ENCODE peak calls at places on chromosomes 13 and 19, in nine cellular contexts. W is esophagus squamous epithelium, N is ascending aorta, F is astrocyte, T is GM23248, U is body of pancreas, G is BJ, P is endothelial cell of umbilical vein, E is testis. A is an unnamed sample. For H3K36me3 and H3K27me3, the result is how much of the 10 kb centered on the place peaks cover.

GRCh38 chr13:36105726-36106125 is 25.5 kb downstream of the DCLK1 start:
- DNase-seq in W (no peak), N (no peak), F (no peak), T (no peak), U (no peak), G (no peak), P (no peak), E (no peak), A (no peak)

GRCh38 chr19:4911314-4911713 is 2.0 kb downstream of the UHRF1 start:
- DNase-seq in W (no peak), N (no peak), F (peak), T (peak), U (no peak), G (no peak), P (no peak), E (no peak), A (no peak)

GRCh38 chr13:99386495-99386894 is 79.3 kb upstream of the GPR183 start:
- DNase-seq in W (no peak), N (no peak), F (no peak), T (no peak), U (no peak), G (no peak), P (no peak), E (no peak), A (no peak)

GRCh38 chr19:10603084-10603872 is 16.2 kb upstream of the AP1M2 start:
- DNase-seq in W (peak), N (peak), F (no peak), T (no peak), U (peak), G (no peak), P (peak), E (no peak), A (no peak)

GRCh38 chr13:94233401-94233800 is 246.1 kb downstream of the DCT start:
- DNase-seq in W (no peak), N (no peak), F (peak), T (peak), U (peak), G (peak), P (peak), E (no peak), A (peak)

GRCh38 chr19:1618157-1619093 is 13.2 kb upstream of the UQCR11 start:
- DNase-seq in W (no peak), N (no peak), F (no peak), T (peak), U (peak), G (no peak), P (no peak), E (peak), A (no peak)

GRCh38 chr13:103140001-103140671 is 73.9 kb upstream of the SLC10A2 start:
- DNase-seq in W (no peak), N (no peak), F (no peak), T (peak), U (no peak), G (peak), P (no peak), E (no peak), A (no peak)

GRCh38 chr13:77036294-77036693 is 9.3 kb upstream of the FBXL3 start:
- DNase-seq in W (no peak), N (no peak), F (no peak), T (no peak), U (no peak), G (no peak), P (no peak), E (no peak), A (no peak)

GRCh38 chr19:7907544-7907943 is 3.9 kb downstream of the MAP2K7 start:
- DNase-seq in W (no peak), N (no peak), F (no peak), T (no peak), U (no peak), G (no peak), P (no peak), E (no peak), A (no peak)
- H3K36me3 ChIP-seq in W (under half), N (under half), F (under half), T (under half), U (under half), G (under half), P (under half), E (under half), A (half or more)

GRCh38 chr19:54694648-54695047 is 29.6 kb upstream of the KIR3DL3 start:
- DNase-seq in W (no peak), N (no peak), F (no peak), T (no peak), U (no peak), G (no peak), P (no peak), E (no peak), A (no peak)

GRCh38 chr19:54696766-54697165 is 27.5 kb upstream of the KIR3DL3 start:
- DNase-seq in W (no peak), N (no peak), F (no peak), T (no peak), U (no peak), G (no peak), P (no peak), E (no peak), A (no peak)

GRCh38 chr19:54692294-54692615 is 29.5 kb downstream of the LILRB4 start:
- DNase-seq in W (no peak), N (no peak), F (no peak), T (no peak), U (no peak), G (no peak), P (no peak), E (no peak), A (no peak)

GRCh38 chr19:54691582-54692293 is 29.0 kb downstream of the LILRB4 start:
- DNase-seq in W (no peak), N (no peak), F (no peak), T (no peak), U (no peak), G (no peak), P (no peak), E (no peak), A (no peak)

DNA sequence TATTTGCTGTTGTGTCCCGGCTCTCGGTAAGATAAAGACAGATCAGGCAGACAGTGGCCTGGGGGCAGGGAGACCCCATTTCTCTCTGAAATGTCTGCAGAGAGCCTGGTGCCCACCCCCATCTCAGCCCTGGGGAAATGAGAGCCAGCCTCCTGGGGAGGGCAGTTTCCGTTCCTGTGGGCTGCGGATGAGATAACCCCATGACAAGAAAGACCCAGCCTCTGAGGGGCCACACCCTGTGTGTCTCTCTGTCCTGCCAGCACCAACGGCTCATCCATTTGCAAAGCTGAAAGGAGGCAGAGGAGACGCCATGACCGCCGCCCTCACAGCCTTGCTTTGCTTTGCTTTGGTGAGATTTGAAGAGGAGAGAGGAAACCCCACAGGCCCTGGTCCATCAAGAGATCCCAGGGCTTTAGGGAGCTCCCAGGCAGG is 28.1 kb upstream of the KIR3DL3 start:
- DNase-seq in W (no peak), N (no peak), F (no peak), T (no peak), U (no peak), G (no peak), P (no peak), E (no peak), A (no peak)
- H3K27me3 ChIP-seq in W (under half), N (under half), F (under half), T (under half), U (under half), G (under half), P (under half), E (under half), A (under half)

GRCh38 chr19:47895165-47895782 is 9.2 kb upstream of the SULT2A1 start:
- DNase-seq in W (no peak), N (no peak), F (no peak), T (no peak), U (no peak), G (no peak), P (no peak), E (no peak), A (no peak)

GRCh38 chr19:47896019-47896418 is 9.9 kb upstream of the SULT2A1 start:
- DNase-seq in W (no peak), N (no peak), F (no peak), T (no peak), U (no peak), G (no peak), P (no peak), E (no peak), A (no peak)

GRCh38 chr19:47890865-47891621 is 4.9 kb upstream of the SULT2A1 start:
- DNase-seq in W (no peak), N (no peak), F (no peak), T (no peak), U (no peak), G (no peak), P (no peak), E (no peak), A (no peak)

GRCh38 chr19:47891923-47892666 is 6.0 kb upstream of the SULT2A1 start:
- DNase-seq in W (no peak), N (no peak), F (peak), T (no peak), U (peak), G (no peak), P (peak), E (peak), A (no peak)

GRCh38 chr19:47891622-47891922 is 5.5 kb upstream of the SULT2A1 start:
- DNase-seq in W (no peak), N (no peak), F (no peak), T (no peak), U (no peak), G (no peak), P (no peak), E (no peak), A (no peak)
- H3K4me3 ChIP-seq in W (no peak), N (no peak), F (no peak), T (no peak), U (no peak), G (no peak), P (no peak), E (no peak), A (no peak)

GRCh38 chr13:46129955-46130354 is 25.1 kb upstream of the CPB2 start:
- DNase-seq in W (no peak), N (no peak), F (no peak), T (no peak), U (peak), G (no peak), P (no peak), E (no peak), A (no peak)

GRCh38 chr13:46127336-46128023 is 22.6 kb upstream of the CPB2 start:
- DNase-seq in W (no peak), N (no peak), F (no peak), T (no peak), U (no peak), G (no peak), P (no peak), E (no peak), A (no peak)

GRCh38 chr13:46131705-46132104 is 26.9 kb upstream of the CPB2 start:
- DNase-seq in W (no peak), N (no peak), F (no peak), T (no peak), U (no peak), G (no peak), P (no peak), E (no peak), A (no peak)

GRCh38 chr13:46126552-46127171 is 21.8 kb upstream of the CPB2 start:
- DNase-seq in W (no peak), N (no peak), F (peak), T (peak), U (peak), G (no peak), P (peak), E (peak), A (peak)

DNA sequence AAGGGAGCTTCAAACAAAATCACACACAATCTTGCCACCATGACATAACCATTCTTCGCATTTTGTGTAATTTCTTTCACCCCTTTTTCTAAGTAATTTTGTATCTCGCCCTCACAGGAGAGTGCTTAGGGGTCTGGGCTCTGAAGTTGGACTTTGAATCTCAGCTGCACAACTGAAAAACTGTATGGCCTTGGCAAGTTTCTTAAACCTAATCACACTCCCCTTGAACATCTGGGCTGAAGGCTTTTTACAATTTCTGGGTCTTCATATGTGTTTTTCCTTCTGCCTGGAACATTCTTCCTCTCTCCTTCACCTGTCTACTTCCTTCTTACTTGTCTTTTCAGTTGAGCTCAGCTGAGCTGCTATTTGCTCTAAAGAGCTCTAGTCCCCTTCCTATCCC is 24.3 kb upstream of the CPB2 start:
- DNase-seq in W (no peak), N (no peak), F (no peak), T (no peak), U (no peak), G (no peak), P (no peak), E (no peak), A (no peak)
- H3K36me3 ChIP-seq in W (under half), N (under half), F (under half), T (under half), U (under half), G (under half), P (under half), E (under half), A (under half)

GRCh38 chr19:49423985-49424303 is 703 bp upstream of the PTH2 start:
- DNase-seq in W (no peak), N (no peak), F (no peak), T (no peak), U (no peak), G (no peak), P (no peak), E (no peak), A (no peak)
- H3K27me3 ChIP-seq in W (half or more), N (under half), F (half or more), T (half or more), U (under half), G (half or more), P (half or more), E (under half), A (half or more)

A was measured in MG63.